ENCODE peak calls at places on chromosomes 16 and 17, in six cellular contexts. L is activated naive CD4-positive, alpha-beta T cell treated with Interleukin-2 at 50 U/mL for 16 hours; C is fibroblast of villous mesenchyme; T is RWPE1; F is HuH-7; N is AG10803. V is an unnamed sample.
A peak's percentile ranks its signal among the peaks of the same experiment; 100 is the strongest.

GRCh38 chr17:80605326-80606066 is 60.9 kb downstream of the RPTOR start:
- DNase-seq in T (peak; percentile 96), F (no peak), C (peak; percentile 66), N (no peak), L (peak; percentile 82), V (no peak)

GRCh38 chr17:53449324-53449723 is 373.4 kb upstream of the KIF2B start:
- DNase-seq in N (no peak), F (no peak), L (no peak), C (no peak), T (no peak), V (no peak)

GRCh38 chr16:81758376-81758775 is 20.7 kb upstream of the PLCG2 start:
- DNase-seq in L (no peak), T (no peak), F (no peak), N (no peak), C (peak; percentile 22), V (peak; percentile 52)

GRCh38 chr16:19804538-19805323 is 79.9 kb downstream of the GPRC5B start:
- DNase-seq in C (no peak), F (no peak), N (no peak), L (peak; percentile 23), T (peak; percentile 6), V (peak; percentile 65)

GRCh38 chr17:48814504-48814903 is 2.5 kb downstream of the TTLL6 start:
- DNase-seq in N (peak; percentile 17), F (peak; percentile 92), T (peak; percentile 80), L (peak; percentile 64), C (peak; percentile 62), V (peak; percentile 44)

GRCh38 chr16:11145821-11146211 is 110.2 kb downstream of the SOCS1 start:
- DNase-seq in T (no peak), F (no peak), L (no peak), N (no peak), C (no peak), V (no peak)

GRCh38 chr16:74449470-74449869 is 28.2 kb upstream of the CLEC18B start:
- DNase-seq in F (no peak), C (no peak), L (no peak), T (peak; percentile 71), N (no peak), V (peak; percentile 86)

GRCh38 chr17:37742762-37743611 is 1.9 kb downstream of the HNF1B start:
- DNase-seq in L (no peak), T (no peak), F (peak; percentile 43), N (no peak), C (no peak), V (no peak)

GRCh38 chr16:88768041-88768876 is 16.8 kb downstream of the PIEZO1 start:
- DNase-seq in N (peak; percentile 65), F (no peak), L (no peak), C (peak; percentile 81), T (no peak), V (peak; percentile 74)